ENCODE peak calls at places on chromosomes 5 and 9, in five cellular contexts. G is Peyer's patch; M is heart right ventricle; Z is CD8-positive, alpha-beta T cell; C is A549. T is an unnamed sample.

GRCh38 chr9:106583751-106584150 is 279.2 kb upstream of the ZNF462 start:
- DNase-seq in G (no peak), M (no peak), Z (no peak), C (no peak), T (no peak)

GRCh38 chr9:90898229-90898628 is 96.6 kb downstream of the SYK start:
- DNase-seq in G (no peak), M (no peak), Z (no peak), C (no peak), T (no peak)

GRCh38 chr9:95018099-95018927 is 291.8 kb downstream of the AOPEP start:
- DNase-seq in G (no peak), M (peak), Z (no peak), C (peak), T (peak)

GRCh38 chr5:169218862-169219261 is 82.1 kb downstream of the SLIT3 start:
- DNase-seq in G (no peak), M (no peak), Z (no peak), C (peak), T (no peak)

GRCh38 chr5:143231426-143231825 is 172.1 kb downstream of the NR3C1 start:
- DNase-seq in G (no peak), M (no peak), Z (no peak), C (no peak), T (no peak)

GRCh38 chr9:134644715-134645606 is 3.4 kb downstream of the COL5A1 start:
- DNase-seq in G (no peak), M (peak), Z (no peak), C (peak), T (peak)

GRCh38 chr5:57778528-57779175 is 296.0 kb upstream of the ACTBL2 start:
- DNase-seq in G (no peak), M (no peak), Z (no peak), C (peak), T (no peak)

GRCh38 chr5:160926428-160926827 is 74.4 kb upstream of the ATP10B start:
- DNase-seq in G (no peak), M (no peak), Z (no peak), C (no peak), T (no peak)

GRCh38 chr9:136545065-136545965 is 533 bp downstream of the NOTCH1 start:
- DNase-seq in G (peak), M (no peak), Z (peak), C (no peak), T (no peak)

GRCh38 chr9:132439153-132439552 is 29.1 kb downstream of the CFAP77 start:
- DNase-seq in G (no peak), M (no peak), Z (no peak), C (no peak), T (no peak)

GRCh38 chr9:3863114-3863528 is 337.3 kb upstream of the RFX3 start:
- DNase-seq in G (no peak), M (peak), Z (no peak), C (peak), T (no peak)

GRCh38 chr9:131436386-131436785 is 42.5 kb downstream of the PRRC2B start:
- DNase-seq in G (no peak), M (peak), Z (no peak), C (no peak), T (peak)

GRCh38 chr5:2756211-2756746 is 4.8 kb upstream of the IRX2 start:
- DNase-seq in G (no peak), M (no peak), Z (no peak), C (peak), T (no peak)

GRCh38 chr5:180595381-180596114 is 4.2 kb upstream of the SCGB3A1 start:
- DNase-seq in G (no peak), M (no peak), Z (no peak), C (no peak), T (no peak)

GRCh38 chr9:134361843-134362414 is 35.7 kb downstream of the RXRA start:
- DNase-seq in G (no peak), M (no peak), Z (no peak), C (no peak), T (no peak)

GRCh38 chr9:79384506-79384905 is 187.3 kb upstream of the TLE4 start:
- DNase-seq in G (no peak), M (no peak), Z (no peak), C (no peak), T (no peak)

GRCh38 chr5:135246923-135247795 is 151.9 kb downstream of the MACROH2A1 start:
- DNase-seq in G (peak), M (no peak), Z (no peak), C (peak), T (no peak)

GRCh38 chr9:73380411-73380810 is 228.7 kb downstream of the ANXA1 start:
- DNase-seq in G (no peak), M (no peak), Z (no peak), C (no peak), T (no peak)

GRCh38 chr5:35857606-35858205 is 1.0 kb downstream of the IL7R start:
- DNase-seq in G (no peak), M (no peak), Z (no peak), C (no peak), T (no peak)
- H3K4me3 ChIP-seq in G (peak), M (peak), Z (peak), C (no peak), T (no peak)

GRCh38 chr5:140072812-140073211 is 29.7 kb upstream of the NRG2 start:
- DNase-seq in G (no peak), M (no peak), Z (no peak), C (no peak), T (no peak)

GRCh38 chr5:140076788-140077187 is 33.7 kb upstream of the NRG2 start:
- DNase-seq in G (no peak), M (no peak), Z (no peak), C (no peak), T (no peak)

GRCh38 chr5:140076142-140076541 is 33.0 kb upstream of the NRG2 start:
- DNase-seq in G (no peak), M (no peak), Z (no peak), C (no peak), T (no peak)

GRCh38 chr5:140073296-140073695 is 30.2 kb upstream of the NRG2 start:
- DNase-seq in G (no peak), M (no peak), Z (no peak), C (no peak), T (no peak)

DNA sequence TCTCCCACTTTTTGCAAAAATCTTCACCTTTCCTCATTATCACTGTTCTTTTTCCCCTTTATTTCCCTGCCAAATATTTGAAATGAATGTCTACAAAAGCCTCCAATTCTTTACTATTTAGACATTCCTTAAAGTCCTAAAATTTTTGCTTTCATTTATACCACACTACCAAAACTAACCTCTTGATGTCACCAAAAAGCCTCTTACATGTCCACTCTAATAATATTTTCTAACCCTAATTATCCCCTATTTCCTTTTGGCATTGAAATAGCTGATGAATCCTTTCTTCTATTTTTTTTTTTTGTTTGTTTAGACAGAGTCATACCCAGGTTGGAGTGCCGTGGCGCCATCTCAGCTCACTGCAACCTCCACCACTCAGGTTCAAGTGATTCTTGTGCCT is 32.3 kb upstream of the NRG2 start:
- DNase-seq in G (no peak), M (no peak), Z (no peak), C (no peak), T (no peak)
- TF ChIP-seq CTCF in G (no peak), M (peak), Z (no peak), C (peak), T (peak)

GRCh38 chr9:75907329-75907728 is 16.9 kb downstream of the PCSK5 start:
- DNase-seq in G (no peak), M (no peak), Z (no peak), C (peak), T (no peak)

GRCh38 chr9:75906531-75906930 is 16.1 kb downstream of the PCSK5 start:
- DNase-seq in G (no peak), M (no peak), Z (no peak), C (peak), T (no peak)

GRCh38 chr9:75907863-75908262 is 17.4 kb downstream of the PCSK5 start:
- DNase-seq in G (no peak), M (no peak), Z (no peak), C (peak), T (no peak)

GRCh38 chr9:75904364-75904763 is 13.9 kb downstream of the PCSK5 start:
- DNase-seq in G (no peak), M (no peak), Z (no peak), C (no peak), T (no peak)

DNA sequence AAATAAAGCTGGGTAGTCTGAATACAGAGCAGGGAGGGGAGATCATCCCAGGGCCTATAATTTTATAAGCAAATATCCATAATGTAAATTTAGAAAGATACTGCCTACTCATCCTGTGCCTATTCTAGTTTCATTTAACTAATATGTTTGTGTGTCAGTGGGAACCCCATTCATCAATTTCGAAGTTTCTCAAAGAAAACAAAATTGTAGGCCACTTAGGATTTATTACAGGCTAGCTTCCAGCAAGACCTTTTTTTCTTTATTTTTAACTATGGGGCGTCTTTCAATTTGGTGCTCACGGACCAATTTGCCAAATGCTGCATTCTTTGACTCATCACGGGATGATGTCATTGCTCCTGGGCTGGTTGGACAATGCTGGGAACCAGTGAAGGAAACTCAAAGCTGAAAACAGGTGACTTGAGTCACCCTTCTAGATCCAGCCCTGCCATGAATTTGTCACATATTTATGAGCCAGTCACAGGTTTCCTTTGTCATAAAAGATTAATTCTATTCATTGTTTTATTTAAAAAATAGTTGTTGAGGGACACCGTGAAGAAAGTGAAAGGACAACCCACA is 13.4 kb downstream of the PCSK5 start:
- DNase-seq in G (no peak), M (no peak), Z (no peak), C (peak), T (no peak)
- H3K27ac ChIP-seq in G (no peak), M (no peak), Z (no peak), C (peak), T (no peak)

GRCh38 chr5:132094393-132095076 is 20.9 kb downstream of the CSF2 start:
- DNase-seq in G (no peak), M (no peak), Z (no peak), C (peak), T (no peak)
- H3K4me3 ChIP-seq in G (no peak), M (no peak), Z (no peak), C (no peak), T (no peak)